ENCODE peak calls at places on chromosomes 6 and 20, in five cellular contexts. S is CD8-positive, alpha-beta memory T cell; Q is cardiac muscle cell; X is left ventricle myocardium superior; V is cardiac fibroblast. L is an unnamed sample.

GRCh38 chr6:87682310-87682709 is 19.7 kb downstream of the AKIRIN2 start:
- DNase-seq in S (no peak), Q (no peak), X (no peak), V (no peak), L (no peak)

GRCh38 chr6:29201966-29202365 is 31.3 kb downstream of the OR2J2 start:
- DNase-seq in S (no peak), Q (no peak), X (no peak), V (no peak), L (no peak)

GRCh38 chr6:5695260-5696245 is 311.2 kb downstream of the NRN1 start:
- DNase-seq in S (no peak), Q (no peak), X (no peak), V (peak), L (no peak)

GRCh38 chr6:121959501-121959900 is 440.0 kb upstream of the HSF2 start:
- DNase-seq in S (peak), Q (no peak), X (no peak), V (no peak), L (peak)

GRCh38 chr20:13458860-13459451 is 179.8 kb downstream of the TASP1 start:
- DNase-seq in S (no peak), Q (peak), X (no peak), V (peak), L (peak)

GRCh38 chr20:15642676-15643075 is 930.6 kb downstream of the KIF16B start:
- DNase-seq in S (no peak), Q (no peak), X (no peak), V (no peak), L (no peak)

GRCh38 chr6:113182370-113183141 is 674.6 kb upstream of the MARCKS start:
- DNase-seq in S (no peak), Q (no peak), X (no peak), V (peak), L (peak)

GRCh38 chr6:108947114-108947854 is 99.1 kb downstream of the ARMC2 start:
- DNase-seq in S (no peak), Q (no peak), X (no peak), V (peak), L (peak)

GRCh38 chr6:34301408-34301807 is 52.6 kb upstream of the SMIM29 start:
- DNase-seq in S (no peak), Q (peak), X (peak), V (peak), L (peak)

GRCh38 chr6:166942393-166943168 is 13.8 kb downstream of the RNASET2 start:
- DNase-seq in S (no peak), Q (no peak), X (no peak), V (peak), L (no peak)

GRCh38 chr6:161080263-161080970 is 88.8 kb downstream of the MAP3K4 start:
- DNase-seq in S (no peak), Q (no peak), X (no peak), V (peak), L (no peak)

GRCh38 chr20:38139919-38140753 is 24.9 kb downstream of the TGM2 start:
- DNase-seq in S (no peak), Q (no peak), X (no peak), V (peak), L (peak)

GRCh38 chr20:4320284-4320683 is 304.9 kb upstream of the RNF24 start:
- DNase-seq in S (no peak), Q (no peak), X (no peak), V (no peak), L (no peak)

GRCh38 chr20:51800132-51800721 is 2.1 kb downstream of the SALL4 start:
- DNase-seq in S (peak), Q (peak), X (peak), V (peak), L (peak)

GRCh38 chr6:101478891-101479290 is 85.4 kb downstream of the GRIK2 start:
- DNase-seq in S (no peak), Q (no peak), X (no peak), V (no peak), L (no peak)

GRCh38 chr6:132798820-132799538 is 542 bp upstream of the SLC18B1 start:
- DNase-seq in S (peak), Q (peak), X (peak), V (peak), L (peak)

GRCh38 chr6:1281746-1282145 is 30.2 kb upstream of the FOXQ1 start:
- DNase-seq in S (no peak), Q (no peak), X (no peak), V (no peak), L (no peak)

GRCh38 chr6:89402776-89403175 is 9.3 kb downstream of the RRAGD start:
- DNase-seq in S (no peak), Q (no peak), X (no peak), V (no peak), L (no peak)

GRCh38 chr20:33407251-33407650 is 5.9 kb upstream of the CDK5RAP1 start:
- DNase-seq in S (no peak), Q (no peak), X (no peak), V (no peak), L (no peak)

GRCh38 chr6:89032599-89032998 is 48.0 kb upstream of the PNRC1 start:
- DNase-seq in S (no peak), Q (no peak), X (no peak), V (peak), L (no peak)

GRCh38 chr6:11598687-11599086 is 61.1 kb downstream of the TMEM170B start:
- DNase-seq in S (no peak), Q (no peak), X (no peak), V (no peak), L (no peak)

GRCh38 chr6:163355471-163355991 is 59.0 kb upstream of the QKI start:
- DNase-seq in S (no peak), Q (no peak), X (peak), V (peak), L (no peak)